ENCODE peak calls at places on chromosome 9, in six cellular contexts. One of them, this sample, is unnamed.
A peak's percentile ranks its signal among the peaks of the same experiment; 100 is the strongest.

GRCh38 chr9:34337404-34337803 is 8.0 kb downstream of the NUDT2 start:
- DNase-seq in left lung: no peak
- DNase-seq in lower lobe of right lung: no peak
- DNase-seq in GM23248: peak; percentile 29
- DNase-seq in astrocyte: no peak
- DNase-seq in fibroblast of lung: no peak
- DNase-seq in this sample: peak; percentile 5

GRCh38 chr9:24245988-24246387 is 299.7 kb downstream of the IZUMO3 start:
- DNase-seq in left lung: no peak
- DNase-seq in lower lobe of right lung: no peak
- DNase-seq in GM23248: peak; percentile 65
- DNase-seq in astrocyte: no peak
- DNase-seq in fibroblast of lung: peak; percentile 3
- DNase-seq in this sample: peak; percentile 57

GRCh38 chr9:14692918-14693861 is at the start of gene ZDHHC21:
- DNase-seq in left lung: peak; percentile 80
- DNase-seq in lower lobe of right lung: peak; percentile 86
- DNase-seq in GM23248: peak; percentile 75
- DNase-seq in astrocyte: peak; percentile 31
- DNase-seq in fibroblast of lung: peak; percentile 56
- DNase-seq in this sample: peak; percentile 53

GRCh38 chr9:36704148-36704547 is 131.5 kb downstream of the MELK start:
- DNase-seq in left lung: no peak
- DNase-seq in lower lobe of right lung: no peak
- DNase-seq in GM23248: no peak
- DNase-seq in astrocyte: no peak
- DNase-seq in fibroblast of lung: no peak
- DNase-seq in this sample: no peak

GRCh38 chr9:16062542-16063240 is 509.8 kb downstream of the CCDC171 start:
- DNase-seq in left lung: no peak
- DNase-seq in lower lobe of right lung: no peak
- DNase-seq in GM23248: peak; percentile 88
- DNase-seq in astrocyte: peak; percentile 99
- DNase-seq in fibroblast of lung: peak; percentile 99
- DNase-seq in this sample: peak; percentile 97

GRCh38 chr9:89996717-89997116 is 391.9 kb downstream of the GADD45G start:
- DNase-seq in left lung: no peak
- DNase-seq in lower lobe of right lung: no peak
- DNase-seq in GM23248: peak; percentile 8
- DNase-seq in astrocyte: no peak
- DNase-seq in fibroblast of lung: no peak
- DNase-seq in this sample: no peak

GRCh38 chr9:124180557-124180956 is 77.2 kb upstream of the NEK6 start:
- DNase-seq in left lung: peak; percentile 52
- DNase-seq in lower lobe of right lung: peak; percentile 63
- DNase-seq in GM23248: peak; percentile 15
- DNase-seq in astrocyte: peak; percentile 12
- DNase-seq in fibroblast of lung: peak; percentile 30
- DNase-seq in this sample: no peak

GRCh38 chr9:33377089-33377715 is 25.2 kb downstream of the AQP7 start:
- DNase-seq in left lung: no peak
- DNase-seq in lower lobe of right lung: no peak
- DNase-seq in GM23248: no peak
- DNase-seq in astrocyte: no peak
- DNase-seq in fibroblast of lung: no peak
- DNase-seq in this sample: no peak

GRCh38 chr9:133351908-133352634 is 4.1 kb downstream of the RPL7A start:
- DNase-seq in left lung: no peak
- DNase-seq in lower lobe of right lung: no peak
- DNase-seq in GM23248: peak; percentile 78
- DNase-seq in astrocyte: peak; percentile 42
- DNase-seq in fibroblast of lung: peak; percentile 59
- DNase-seq in this sample: peak; percentile 54

GRCh38 chr9:69186841-69187611 is 12.9 kb downstream of the TJP2 start:
- DNase-seq in left lung: no peak
- DNase-seq in lower lobe of right lung: no peak
- DNase-seq in GM23248: peak; percentile 76
- DNase-seq in astrocyte: peak; percentile 71
- DNase-seq in fibroblast of lung: peak; percentile 77
- DNase-seq in this sample: peak; percentile 63

GRCh38 chr9:133420392-133420827 is 1.8 kb upstream of the ADAMTS13 start:
- DNase-seq in left lung: no peak
- DNase-seq in lower lobe of right lung: no peak
- DNase-seq in GM23248: no peak
- DNase-seq in astrocyte: no peak
- DNase-seq in fibroblast of lung: no peak
- DNase-seq in this sample: no peak

GRCh38 chr9:34550681-34551270 is 28.0 kb upstream of the ENHO start:
- DNase-seq in left lung: peak; percentile 26
- DNase-seq in lower lobe of right lung: no peak
- DNase-seq in GM23248: no peak
- DNase-seq in astrocyte: no peak
- DNase-seq in fibroblast of lung: no peak
- DNase-seq in this sample: no peak

GRCh38 chr9:72402744-72403143 is 37.7 kb upstream of the ZFAND5 start:
- DNase-seq in left lung: no peak
- DNase-seq in lower lobe of right lung: no peak
- DNase-seq in GM23248: no peak
- DNase-seq in astrocyte: no peak
- DNase-seq in fibroblast of lung: no peak
- DNase-seq in this sample: no peak

GRCh38 chr9:13942695-13943094 is 371.2 kb downstream of the NFIB start:
- DNase-seq in left lung: no peak
- DNase-seq in lower lobe of right lung: no peak
- DNase-seq in GM23248: peak; percentile 96
- DNase-seq in astrocyte: peak; percentile 100
- DNase-seq in fibroblast of lung: peak; percentile 100
- DNase-seq in this sample: peak; percentile 94

GRCh38 chr9:128006360-128007024 is 25.7 kb upstream of the EEIG1 start:
- DNase-seq in left lung: no peak
- DNase-seq in lower lobe of right lung: no peak
- DNase-seq in GM23248: peak; percentile 37
- DNase-seq in astrocyte: peak; percentile 31
- DNase-seq in fibroblast of lung: peak; percentile 51
- DNase-seq in this sample: peak; percentile 77

GRCh38 chr9:27361401-27361953 is 64.5 kb upstream of the EQTN start:
- DNase-seq in left lung: no peak
- DNase-seq in lower lobe of right lung: no peak
- DNase-seq in GM23248: no peak
- DNase-seq in astrocyte: no peak
- DNase-seq in fibroblast of lung: no peak
- DNase-seq in this sample: no peak

GRCh38 chr9:99294850-99295461 is 72.9 kb downstream of the SEC61B start:
- DNase-seq in left lung: no peak
- DNase-seq in lower lobe of right lung: no peak
- DNase-seq in GM23248: peak; percentile 11
- DNase-seq in astrocyte: no peak
- DNase-seq in fibroblast of lung: no peak
- DNase-seq in this sample: no peak

GRCh38 chr9:123339666-123340414 is 16.2 kb upstream of the CRB2 start:
- DNase-seq in left lung: peak; percentile 47
- DNase-seq in lower lobe of right lung: no peak
- DNase-seq in GM23248: no peak
- DNase-seq in astrocyte: peak; percentile 33
- DNase-seq in fibroblast of lung: peak; percentile 40
- DNase-seq in this sample: peak; percentile 23

GRCh38 chr9:130924448-130924788 is 14.6 kb downstream of the FIBCD1 start:
- DNase-seq in left lung: no peak
- DNase-seq in lower lobe of right lung: no peak
- DNase-seq in GM23248: no peak
- DNase-seq in astrocyte: no peak
- DNase-seq in fibroblast of lung: no peak
- DNase-seq in this sample: no peak

GRCh38 chr9:138073408-138073807 is 195.8 kb downstream of the CACNA1B start:
- DNase-seq in left lung: no peak
- DNase-seq in lower lobe of right lung: no peak
- DNase-seq in GM23248: no peak
- DNase-seq in astrocyte: no peak
- DNase-seq in fibroblast of lung: no peak
- DNase-seq in this sample: no peak

GRCh38 chr9:35923927-35924763 is 14.9 kb downstream of the SPAAR start:
- DNase-seq in left lung: no peak
- DNase-seq in lower lobe of right lung: no peak
- DNase-seq in GM23248: peak; percentile 97
- DNase-seq in astrocyte: peak; percentile 98
- DNase-seq in fibroblast of lung: peak; percentile 98
- DNase-seq in this sample: peak; percentile 95

DNA sequence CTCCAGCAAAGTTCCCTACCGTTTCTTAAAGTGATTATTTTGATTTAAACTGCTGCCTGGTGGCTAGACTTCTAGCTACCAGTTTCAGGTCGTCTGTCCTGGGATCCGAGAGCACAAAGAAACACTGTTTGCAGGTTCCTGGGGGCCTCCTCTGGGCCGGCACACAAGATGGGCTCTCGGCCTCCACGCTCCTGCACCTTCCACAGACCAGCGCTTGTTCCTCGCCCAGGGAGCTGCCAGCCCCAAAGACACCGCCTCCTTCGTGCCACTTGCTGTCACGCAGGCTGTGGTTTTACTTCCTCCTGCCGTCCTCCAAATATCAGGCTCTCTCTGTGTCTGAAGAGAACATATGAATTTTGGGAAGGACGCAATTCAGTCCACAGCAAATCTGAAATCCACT is 105.9 kb downstream of the ROR2 start:
- DNase-seq in left lung: no peak
- DNase-seq in lower lobe of right lung: peak; percentile 53
- DNase-seq in GM23248: peak; percentile 56
- DNase-seq in astrocyte: no peak
- DNase-seq in fibroblast of lung: no peak
- DNase-seq in this sample: no peak
- H3K4me1 ChIP-seq in left lung: peaks cover 8% of the 10 kb centered on the region
- H3K4me1 ChIP-seq in lower lobe of right lung: peaks cover 15% of the 10 kb centered on the region
- H3K4me1 ChIP-seq in GM23248: peaks cover 26% of the 10 kb centered on the region
- H3K4me1 ChIP-seq in astrocyte: peaks cover 4% of the 10 kb centered on the region
- H3K4me1 ChIP-seq in fibroblast of lung: peaks cover 7% of the 10 kb centered on the region
- H3K4me1 ChIP-seq in this sample: no peaks in the 10 kb centered on the region

DNA sequence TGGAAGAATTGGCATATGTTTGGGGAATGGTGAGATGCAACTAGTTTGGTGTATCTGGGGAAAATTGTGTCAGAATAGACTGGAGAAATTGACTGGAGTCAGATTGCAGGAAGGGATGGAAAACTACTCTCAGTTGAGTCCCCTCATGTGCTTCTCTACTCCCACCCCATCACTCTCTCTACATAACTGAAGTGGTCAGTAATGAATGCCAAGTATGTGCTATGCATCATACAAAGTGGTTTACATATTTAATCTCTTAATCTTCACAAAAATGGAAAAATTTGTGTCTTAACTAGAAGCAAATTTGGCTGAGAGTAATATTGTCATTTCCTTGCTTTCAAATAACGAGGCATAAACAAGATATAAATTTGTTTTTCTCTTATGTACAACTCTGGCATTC is 146.4 kb upstream of the TNC start:
- DNase-seq in left lung: no peak
- DNase-seq in lower lobe of right lung: no peak
- DNase-seq in GM23248: peak; percentile 60
- DNase-seq in astrocyte: peak; percentile 82
- DNase-seq in fibroblast of lung: peak; percentile 84
- DNase-seq in this sample: no peak
- H3K4me1 ChIP-seq in left lung: peaks cover 13% of the 10 kb centered on the region
- H3K4me1 ChIP-seq in lower lobe of right lung: peaks cover 8% of the 10 kb centered on the region
- H3K4me1 ChIP-seq in GM23248: peaks cover 58% of the 10 kb centered on the region
- H3K4me1 ChIP-seq in astrocyte: peaks cover 27% of the 10 kb centered on the region
- H3K4me1 ChIP-seq in fibroblast of lung: peaks cover 24% of the 10 kb centered on the region
- H3K4me1 ChIP-seq in this sample: peaks cover 41% of the 10 kb centered on the region

DNA sequence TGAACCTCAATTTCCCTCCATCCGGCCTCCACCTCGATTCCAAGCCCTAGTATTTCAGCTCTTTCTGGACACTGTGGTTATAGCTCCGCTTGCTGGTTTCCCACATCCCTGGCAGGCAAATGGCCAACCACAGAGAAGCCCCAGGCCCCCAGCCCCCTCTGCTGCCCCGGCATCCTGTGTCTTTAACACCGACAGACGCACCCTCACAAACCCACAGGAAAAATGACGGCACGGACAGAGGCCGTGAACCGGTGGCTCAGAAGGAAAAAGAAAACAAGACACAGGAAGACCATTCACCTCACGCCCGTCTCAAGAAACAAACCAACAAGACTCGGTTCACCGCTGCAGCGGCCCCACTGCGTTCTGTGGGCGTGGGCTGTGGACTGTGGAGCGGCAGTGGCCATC is 1.5 kb upstream of the CLIC3 start:
- DNase-seq in left lung: no peak
- DNase-seq in lower lobe of right lung: no peak
- DNase-seq in GM23248: no peak
- DNase-seq in astrocyte: no peak
- DNase-seq in fibroblast of lung: peak; percentile 29
- DNase-seq in this sample: no peak
- H3K4me1 ChIP-seq in left lung: peaks cover 23% of the 10 kb centered on the region
- H3K4me1 ChIP-seq in lower lobe of right lung: peaks cover 58% of the 10 kb centered on the region
- H3K4me1 ChIP-seq in GM23248: peaks cover 26% of the 10 kb centered on the region
- H3K4me1 ChIP-seq in astrocyte: peaks cover 42% of the 10 kb centered on the region
- H3K4me1 ChIP-seq in fibroblast of lung: peaks cover 16% of the 10 kb centered on the region
- H3K4me1 ChIP-seq in this sample: peaks cover 27% of the 10 kb centered on the region

DNA sequence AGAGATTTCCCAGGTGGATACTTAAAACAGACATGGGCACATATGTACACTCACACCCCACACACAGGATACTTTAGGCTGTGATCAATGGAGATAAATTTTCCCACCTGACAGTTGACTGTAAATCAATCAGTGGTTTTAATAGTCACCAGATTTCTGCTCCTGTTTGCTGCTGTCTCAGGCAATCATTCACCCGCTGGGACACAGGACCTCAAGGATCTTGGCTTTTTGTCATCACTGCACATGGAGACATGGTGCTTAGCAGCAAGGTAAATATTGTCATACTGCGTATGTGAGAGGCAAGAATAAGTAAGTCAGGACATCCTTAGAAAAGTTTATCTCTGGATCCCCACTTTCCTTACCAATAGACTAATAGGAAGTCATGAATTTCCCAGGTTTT is 60.8 kb upstream of the KLF9 start:
- DNase-seq in left lung: no peak
- DNase-seq in lower lobe of right lung: no peak
- DNase-seq in GM23248: no peak
- DNase-seq in astrocyte: no peak
- DNase-seq in fibroblast of lung: no peak
- DNase-seq in this sample: no peak
- H3K4me1 ChIP-seq in left lung: peaks cover 33% of the 10 kb centered on the region
- H3K4me1 ChIP-seq in lower lobe of right lung: peaks cover 99% of the 10 kb centered on the region
- H3K4me1 ChIP-seq in GM23248: peaks cover 20% of the 10 kb centered on the region
- H3K4me1 ChIP-seq in astrocyte: peaks cover 8% of the 10 kb centered on the region
- H3K4me1 ChIP-seq in fibroblast of lung: peaks cover 10% of the 10 kb centered on the region
- H3K4me1 ChIP-seq in this sample: no peaks in the 10 kb centered on the region